ENCODE peak calls at places on chromosomes 13 and 19, in ten cellular contexts. S is transverse colon; H is CD4-positive, CD25-positive, alpha-beta regulatory T cell; O is heart right ventricle; N is IMR-90; K is mammary epithelial cell; L is adrenal gland; Z is astrocyte; F is heart left ventricle; P is PC-3. A is an unnamed sample. For H3K36me3, the result is how much of the 10 kb centered on the place peaks cover.

GRCh38 chr13:113552079-113552478 is 32.5 kb upstream of the TFDP1 start:
- DNase-seq in S (peak), H (no peak), O (no peak), N (no peak), K (no peak), L (no peak), Z (no peak), F (no peak), P (no peak), A (no peak)

GRCh38 chr19:48588670-48589399 is 17.7 kb upstream of the SPACA4 start:
- DNase-seq in S (peak), H (peak), O (peak), N (peak), K (peak), L (peak), Z (peak), F (peak), P (peak), A (peak)

GRCh38 chr19:13935765-13936486 is 2.3 kb downstream of the PODNL1 start:
- DNase-seq in S (no peak), H (no peak), O (no peak), N (no peak), K (no peak), L (no peak), Z (no peak), F (no peak), P (no peak), A (no peak)

GRCh38 chr13:32642316-32642715 is 56.1 kb downstream of the PDS5B start:
- DNase-seq in S (no peak), H (no peak), O (no peak), N (no peak), K (no peak), L (no peak), Z (no peak), F (no peak), P (no peak), A (no peak)

GRCh38 chr19:56132316-56132822 is 8.7 kb upstream of the ZNF444 start:
- DNase-seq in S (no peak), H (no peak), O (no peak), N (peak), K (no peak), L (no peak), Z (peak), F (no peak), P (no peak), A (peak)

GRCh38 chr13:61728468-61728867 is 312.8 kb upstream of the PCDH20 start:
- DNase-seq in S (no peak), H (no peak), O (no peak), N (no peak), K (no peak), L (no peak), Z (peak), F (no peak), P (no peak), A (peak)

GRCh38 chr19:19488041-19488874 is 27.1 kb downstream of the TSSK6 start:
- DNase-seq in S (peak), H (no peak), O (no peak), N (no peak), K (no peak), L (peak), Z (no peak), F (no peak), P (no peak), A (no peak)

GRCh38 chr19:38073806-38074685 is 150.0 kb downstream of the DPF1 start:
- DNase-seq in S (peak), H (no peak), O (no peak), N (peak), K (no peak), L (no peak), Z (no peak), F (no peak), P (no peak), A (no peak)

GRCh38 chr19:58227964-58228583 is 640 bp upstream of the ZNF544 start:
- DNase-seq in S (no peak), H (no peak), O (no peak), N (no peak), K (no peak), L (no peak), Z (peak), F (no peak), P (no peak), A (no peak)

GRCh38 chr19:19403373-19403901 is 2.0 kb upstream of the GATAD2A start:
- DNase-seq in S (no peak), H (no peak), O (no peak), N (peak), K (peak), L (peak), Z (peak), F (no peak), P (peak), A (peak)

GRCh38 chr13:34678154-34678553 is 263.9 kb upstream of the NBEA start:
- DNase-seq in S (no peak), H (no peak), O (no peak), N (no peak), K (peak), L (no peak), Z (peak), F (no peak), P (peak), A (no peak)

GRCh38 chr13:20873348-20873747 is 29.2 kb downstream of the XPO4 start:
- DNase-seq in S (no peak), H (no peak), O (no peak), N (peak), K (peak), L (no peak), Z (peak), F (no peak), P (peak), A (no peak)

GRCh38 chr13:101875717-101876393 is 423.4 kb downstream of the ITGBL1 start:
- DNase-seq in S (no peak), H (no peak), O (no peak), N (peak), K (peak), L (no peak), Z (peak), F (no peak), P (peak), A (peak)

GRCh38 chr13:39887424-39887823 is 232.0 kb downstream of the COG6 start:
- DNase-seq in S (no peak), H (no peak), O (no peak), N (no peak), K (no peak), L (no peak), Z (no peak), F (no peak), P (no peak), A (no peak)

GRCh38 chr13:111521030-111521429 is 200.6 kb downstream of the TEX29 start:
- DNase-seq in S (no peak), H (no peak), O (no peak), N (no peak), K (no peak), L (no peak), Z (no peak), F (no peak), P (no peak), A (no peak)

GRCh38 chr19:28403698-28404099 is 809.3 kb downstream of the UQCRFS1 start:
- DNase-seq in S (no peak), H (no peak), O (no peak), N (no peak), K (no peak), L (peak), Z (no peak), F (no peak), P (no peak), A (no peak)

GRCh38 chr13:110826861-110827672 is 87.8 kb downstream of the ANKRD10 start:
- DNase-seq in S (no peak), H (no peak), O (no peak), N (no peak), K (no peak), L (peak), Z (no peak), F (no peak), P (no peak), A (peak)

GRCh38 chr13:111219306-111219705 is 101.1 kb upstream of the TEX29 start:
- DNase-seq in S (no peak), H (no peak), O (no peak), N (peak), K (peak), L (peak), Z (peak), F (no peak), P (no peak), A (no peak)

GRCh38 chr13:53368948-53369347 is 340.3 kb downstream of the OLFM4 start:
- DNase-seq in S (no peak), H (no peak), O (no peak), N (no peak), K (no peak), L (no peak), Z (no peak), F (no peak), P (no peak), A (no peak)

GRCh38 chr13:48493076-48493765 is 39.7 kb downstream of the RCBTB2 start:
- DNase-seq in S (no peak), H (no peak), O (no peak), N (no peak), K (peak), L (no peak), Z (no peak), F (no peak), P (no peak), A (no peak)

GRCh38 chr13:46968450-46968849 is 71.6 kb upstream of the HTR2A start:
- DNase-seq in S (no peak), H (no peak), O (no peak), N (no peak), K (no peak), L (no peak), Z (no peak), F (no peak), P (no peak), A (no peak)

GRCh38 chr19:11821474-11821873 is 7.4 kb downstream of the ZNF440 start:
- DNase-seq in S (no peak), H (no peak), O (no peak), N (peak), K (no peak), L (no peak), Z (peak), F (no peak), P (peak), A (peak)

GRCh38 chr13:63124863-63125262 is 1709.2 kb upstream of the PCDH20 start:
- DNase-seq in S (no peak), H (no peak), O (no peak), N (peak), K (no peak), L (no peak), Z (peak), F (no peak), P (peak), A (no peak)

GRCh38 chr13:46468570-46468969 is 81.5 kb upstream of the RUBCNL start:
- DNase-seq in S (no peak), H (no peak), O (no peak), N (no peak), K (no peak), L (no peak), Z (no peak), F (no peak), P (no peak), A (no peak)

GRCh38 chr19:55136399-55137102 is 12.5 kb downstream of the TNNT1 start:
- DNase-seq in S (no peak), H (no peak), O (no peak), N (no peak), K (no peak), L (no peak), Z (no peak), F (no peak), P (no peak), A (no peak)

GRCh38 chr19:10769533-10770491 is 51.9 kb downstream of the DNM2 start:
- DNase-seq in S (peak), H (no peak), O (peak), N (peak), K (no peak), L (peak), Z (no peak), F (peak), P (peak), A (peak)

GRCh38 chr13:64278493-64278892 is 2862.8 kb upstream of the PCDH20 start:
- DNase-seq in S (no peak), H (no peak), O (no peak), N (peak), K (no peak), L (no peak), Z (peak), F (no peak), P (peak), A (peak)

GRCh38 chr19:2722541-2723344 is 1.6 kb upstream of the DIRAS1 start:
- DNase-seq in S (peak), H (no peak), O (peak), N (peak), K (peak), L (peak), Z (peak), F (peak), P (peak), A (peak)

GRCh38 chr13:113980489-113981064 is 6.7 kb upstream of the C13orf46 start:
- DNase-seq in S (no peak), H (no peak), O (no peak), N (no peak), K (no peak), L (no peak), Z (no peak), F (peak), P (no peak), A (no peak)

GRCh38 chr19:7673995-7674667 is 2.8 kb upstream of the MCEMP1 start:
- DNase-seq in S (peak), H (no peak), O (peak), N (peak), K (peak), L (peak), Z (peak), F (peak), P (peak), A (peak)

GRCh38 chr19:17835182-17836006 is 12.4 kb downstream of the JAK3 start:
- DNase-seq in S (no peak), H (no peak), O (no peak), N (no peak), K (no peak), L (no peak), Z (no peak), F (no peak), P (no peak), A (no peak)
- H3K36me3 ChIP-seq in S (under half), H (half or more), O (under half), N (under half), K (under half), L (under half), Z (under half), F (under half), P (under half), A (under half)

GRCh38 chr13:95073826-95074345 is 227.4 kb downstream of the ABCC4 start:
- DNase-seq in S (no peak), H (no peak), O (no peak), N (no peak), K (no peak), L (no peak), Z (peak), F (no peak), P (no peak), A (no peak)
- H3K36me3 ChIP-seq in S (under half), H (under half), O (under half), N (half or more), K (under half), L (under half), Z (under half), F (under half), P (under half), A (under half)

GRCh38 chr19:35720163-35720524 is 2.3 kb downstream of the KMT2B start:
- DNase-seq in S (no peak), H (no peak), O (no peak), N (no peak), K (no peak), L (no peak), Z (no peak), F (no peak), P (no peak), A (no peak)
- H3K36me3 ChIP-seq in S (under half), H (under half), O (half or more), N (under half), K (under half), L (under half), Z (under half), F (half or more), P (under half), A (half or more)

GRCh38 chr19:16435999-16436650 is 35.6 kb downstream of the EPS15L1 start:
- DNase-seq in S (no peak), H (no peak), O (no peak), N (no peak), K (no peak), L (no peak), Z (peak), F (no peak), P (no peak), A (no peak)

GRCh38 chr19:16435238-16435911 is 36.4 kb downstream of the EPS15L1 start:
- DNase-seq in S (peak), H (no peak), O (no peak), N (peak), K (peak), L (peak), Z (peak), F (peak), P (no peak), A (peak)

GRCh38 chr19:16433986-16434385 is 37.8 kb downstream of the EPS15L1 start:
- DNase-seq in S (no peak), H (no peak), O (no peak), N (no peak), K (no peak), L (no peak), Z (no peak), F (no peak), P (no peak), A (no peak)

GRCh38 chr19:16441661-16442071 is 30.1 kb downstream of the EPS15L1 start:
- DNase-seq in S (no peak), H (no peak), O (no peak), N (no peak), K (no peak), L (peak), Z (no peak), F (no peak), P (peak), A (peak)

DNA sequence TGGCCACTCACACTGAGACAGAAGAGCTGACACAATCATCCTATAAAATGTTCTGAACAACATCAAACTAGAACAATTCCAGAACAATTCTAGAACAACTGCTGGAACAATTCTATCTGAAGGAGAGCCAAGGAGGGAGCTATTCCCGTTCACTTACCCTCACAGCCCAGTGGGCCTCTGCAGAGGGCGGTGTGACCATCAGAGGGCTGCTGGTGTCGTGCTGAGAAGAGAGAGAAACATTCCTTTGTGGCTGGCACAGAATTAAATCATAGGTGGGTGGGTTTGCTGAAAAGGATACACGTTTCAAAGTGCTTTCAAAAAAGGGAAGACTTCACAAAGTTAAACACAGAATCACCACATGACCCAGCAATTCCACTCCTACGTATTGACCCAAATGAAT is 35.0 kb downstream of the EPS15L1 start:
- DNase-seq in S (no peak), H (no peak), O (no peak), N (no peak), K (no peak), L (no peak), Z (no peak), F (no peak), P (no peak), A (no peak)
- H3K36me3 ChIP-seq in S (under half), H (half or more), O (half or more), N (under half), K (under half), L (under half), Z (under half), F (half or more), P (under half), A (half or more)

DNA sequence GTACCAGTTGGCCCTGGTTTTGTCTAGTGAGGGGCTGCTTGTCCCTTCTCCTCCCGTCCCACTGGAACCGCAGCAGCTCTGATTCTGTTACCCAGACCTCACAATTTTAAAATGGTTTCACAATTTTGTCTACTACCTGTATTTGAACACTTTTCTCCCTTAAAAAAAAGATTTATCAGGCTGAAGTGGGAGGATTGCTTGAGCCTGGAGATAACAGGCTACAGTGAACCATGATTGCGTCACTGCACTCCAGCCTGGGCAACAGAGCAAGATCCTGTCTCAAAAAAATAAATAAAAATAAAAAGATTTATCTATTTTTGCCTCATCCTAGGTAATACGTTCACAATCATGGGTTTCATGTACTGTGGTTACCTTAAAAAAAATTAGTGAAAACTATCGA is 1.4 kb upstream of the IRF2BP1 start:
- DNase-seq in S (no peak), H (no peak), O (no peak), N (no peak), K (no peak), L (no peak), Z (no peak), F (no peak), P (no peak), A (no peak)
- H3K36me3 ChIP-seq in S (under half), H (under half), O (under half), N (under half), K (under half), L (under half), Z (under half), F (under half), P (under half), A (under half)

GRCh38 chr19:5648464-5648863 is 25.6 kb downstream of the SAFB start:
- DNase-seq in S (no peak), H (no peak), O (no peak), N (no peak), K (no peak), L (no peak), Z (no peak), F (no peak), P (no peak), A (no peak)
- H3K36me3 ChIP-seq in S (under half), H (half or more), O (half or more), N (half or more), K (half or more), L (under half), Z (half or more), F (half or more), P (half or more), A (under half)

GRCh38 chr13:22848539-22849052 is 332.2 kb upstream of the SGCG start:
- DNase-seq in S (no peak), H (no peak), O (no peak), N (no peak), K (no peak), L (no peak), Z (no peak), F (no peak), P (no peak), A (no peak)
- H3K36me3 ChIP-seq in S (under half), H (under half), O (under half), N (under half), K (under half), L (under half), Z (under half), F (under half), P (under half), A (under half)

GRCh38 chr13:79389031-79389430 is 17.0 kb downstream of the RBM26 start:
- DNase-seq in S (no peak), H (no peak), O (no peak), N (no peak), K (no peak), L (no peak), Z (no peak), F (no peak), P (no peak), A (no peak)

GRCh38 chr13:79398169-79398568 is 7.9 kb downstream of the RBM26 start:
- DNase-seq in S (no peak), H (no peak), O (no peak), N (no peak), K (no peak), L (no peak), Z (no peak), F (no peak), P (no peak), A (no peak)

GRCh38 chr13:79395881-79396280 is 10.2 kb downstream of the RBM26 start:
- DNase-seq in S (no peak), H (no peak), O (no peak), N (no peak), K (no peak), L (no peak), Z (no peak), F (no peak), P (no peak), A (no peak)

GRCh38 chr13:79393564-79394249 is 12.3 kb downstream of the RBM26 start:
- DNase-seq in S (peak), H (no peak), O (no peak), N (no peak), K (no peak), L (no peak), Z (no peak), F (no peak), P (peak), A (no peak)

DNA sequence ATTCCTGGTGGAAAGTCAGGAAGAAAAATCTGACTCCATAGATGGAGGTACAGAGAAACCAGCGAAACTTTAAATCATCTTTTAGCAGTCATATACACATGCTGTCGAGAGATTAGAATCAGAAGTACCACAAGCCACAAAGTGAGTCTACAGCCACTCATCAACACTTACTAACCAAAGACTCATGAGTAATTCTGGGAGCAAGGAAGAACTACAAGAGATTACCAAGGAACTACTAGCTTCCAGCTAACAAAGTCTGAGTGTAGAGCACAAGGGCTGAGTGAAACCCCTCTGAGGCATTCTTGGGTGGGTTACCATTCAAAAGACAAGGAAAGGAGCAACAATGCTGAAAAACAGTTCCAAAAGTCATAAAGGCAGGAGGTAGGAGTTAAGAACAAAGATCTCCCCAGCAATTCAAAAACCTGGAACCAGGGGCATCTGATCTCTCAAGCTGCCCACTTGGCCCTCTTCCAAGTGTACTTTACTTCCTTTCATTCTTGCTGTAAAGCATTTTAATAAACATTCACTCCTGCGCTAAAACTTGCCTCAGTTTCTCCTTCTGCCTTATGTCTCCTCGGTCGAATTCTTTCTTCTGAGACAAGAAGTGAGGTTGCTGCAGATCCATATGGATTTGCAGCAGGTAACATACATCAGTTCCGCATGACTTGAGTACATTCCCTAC is 13.0 kb downstream of the RBM26 start:
- DNase-seq in S (no peak), H (no peak), O (no peak), N (peak), K (peak), L (no peak), Z (peak), F (no peak), P (peak), A (no peak)
- H3K36me3 ChIP-seq in S (under half), H (under half), O (under half), N (under half), K (under half), L (under half), Z (under half), F (under half), P (under half), A (half or more)